ENCODE peak calls at places on chromosome 20, in six cellular contexts. R, N, A, X, Q and Z are unnamed samples.

GRCh38 chr20:15700147-15700765 is 873.0 kb downstream of the KIF16B start:
- DNase-seq in R (no peak), N (no peak), A (peak), X (no peak), Q (peak), Z (peak)

GRCh38 chr20:31836853-31837608 is 8.4 kb downstream of the FOXS1 start:
- DNase-seq in R (no peak), N (no peak), A (no peak), X (no peak), Q (peak), Z (no peak)

GRCh38 chr20:33450867-33451266 is 7.3 kb upstream of the SNTA1 start:
- DNase-seq in R (no peak), N (no peak), A (no peak), X (no peak), Q (no peak), Z (peak)

GRCh38 chr20:37396520-37397075 is 50.7 kb downstream of the SRC start:
- DNase-seq in R (no peak), N (no peak), A (no peak), X (no peak), Q (peak), Z (no peak)

GRCh38 chr20:47847882-47848485 is 62.7 kb upstream of the SULF2 start:
- DNase-seq in R (no peak), N (no peak), A (no peak), X (no peak), Q (peak), Z (no peak)

GRCh38 chr20:23671479-23671878 is 17.4 kb downstream of the CST4 start:
- DNase-seq in R (no peak), N (no peak), A (no peak), X (no peak), Q (no peak), Z (no peak)

GRCh38 chr20:50121858-50122271 is 8.9 kb upstream of the UBE2V1 start:
- DNase-seq in R (no peak), N (no peak), A (peak), X (no peak), Q (peak), Z (no peak)

GRCh38 chr20:19114410-19114809 is 98.0 kb upstream of the SLC24A3 start:
- DNase-seq in R (no peak), N (no peak), A (peak), X (peak), Q (no peak), Z (no peak)

GRCh38 chr20:35012227-35013069 is 56.8 kb downstream of the MYH7B start:
- DNase-seq in R (no peak), N (no peak), A (no peak), X (no peak), Q (no peak), Z (no peak)

GRCh38 chr20:8190043-8190880 is 58.2 kb downstream of the PLCB1 start:
- DNase-seq in R (no peak), N (no peak), A (no peak), X (peak), Q (no peak), Z (no peak)

GRCh38 chr20:846894-847278 is 13.4 kb downstream of the FAM110A start:
- DNase-seq in R (peak), N (no peak), A (no peak), X (no peak), Q (no peak), Z (no peak)

GRCh38 chr20:50070361-50070760 is 42.6 kb downstream of the UBE2V1 start:
- DNase-seq in R (no peak), N (no peak), A (no peak), X (no peak), Q (peak), Z (no peak)

GRCh38 chr20:63704749-63705117 is 3.0 kb downstream of the ARFRP1 start:
- DNase-seq in R (no peak), N (no peak), A (no peak), X (no peak), Q (no peak), Z (no peak)

GRCh38 chr20:49724637-49725606 is 11.2 kb upstream of the B4GALT5 start:
- DNase-seq in R (peak), N (peak), A (peak), X (peak), Q (peak), Z (peak)